ENCODE peak calls at places on chromosome 16, in nine cellular contexts. C is cardiac muscle cell, R is cardiac fibroblast, K is spleen, T is brain microvascular endothelial cell, F is fibroblast of the aortic adventitia, B is ovary, P is AG09309, W is tibial artery. A is an unnamed sample.

GRCh38 chr16:27703545-27703944 is 153.6 kb downstream of the KATNIP start:
- DNase-seq in C (peak), R (peak), K (peak), T (peak), F (peak), B (no peak), P (no peak), W (no peak), A (peak)

GRCh38 chr16:47667956-47668355 is 206.8 kb downstream of the PHKB start:
- DNase-seq in C (no peak), R (no peak), K (no peak), T (no peak), F (no peak), B (no peak), P (no peak), W (no peak), A (peak)

GRCh38 chr16:51994597-51994996 is 552.3 kb downstream of the TOX3 start:
- DNase-seq in C (no peak), R (no peak), K (no peak), T (no peak), F (no peak), B (no peak), P (no peak), W (no peak), A (no peak)

GRCh38 chr16:10949424-10949970 is 5.1 kb downstream of the CLEC16A start:
- DNase-seq in C (peak), R (peak), K (peak), T (no peak), F (peak), B (no peak), P (no peak), W (no peak), A (peak)

GRCh38 chr16:1430759-1431496 is at the start of gene PERCC1:
- DNase-seq in C (no peak), R (no peak), K (no peak), T (no peak), F (no peak), B (no peak), P (no peak), W (no peak), A (no peak)

GRCh38 chr16:27762441-27762840 is 212.5 kb downstream of the KATNIP start:
- DNase-seq in C (peak), R (peak), K (no peak), T (peak), F (peak), B (no peak), P (peak), W (no peak), A (peak)

GRCh38 chr16:86142801-86143236 is 243.9 kb downstream of the IRF8 start:
- DNase-seq in C (no peak), R (no peak), K (no peak), T (no peak), F (no peak), B (no peak), P (peak), W (no peak), A (no peak)

GRCh38 chr16:2507679-2508064 is 6.1 kb upstream of the ATP6V0C start:
- DNase-seq in C (no peak), R (no peak), K (peak), T (no peak), F (no peak), B (no peak), P (no peak), W (no peak), A (no peak)

GRCh38 chr16:30004424-30004776 is 6.4 kb downstream of the DOC2A start:
- DNase-seq in C (no peak), R (no peak), K (peak), T (no peak), F (no peak), B (no peak), P (no peak), W (no peak), A (no peak)

GRCh38 chr16:85674828-85675227 is 13.9 kb downstream of the GINS2 start:
- DNase-seq in C (no peak), R (no peak), K (no peak), T (no peak), F (no peak), B (peak), P (no peak), W (no peak), A (no peak)

GRCh38 chr16:392450-393027 is 4.5 kb upstream of the NME4 start:
- DNase-seq in C (no peak), R (no peak), K (no peak), T (no peak), F (no peak), B (no peak), P (no peak), W (no peak), A (no peak)

GRCh38 chr16:3580686-3581085 is 3.5 kb upstream of the NLRC3 start:
- DNase-seq in C (no peak), R (no peak), K (no peak), T (peak), F (no peak), B (no peak), P (no peak), W (no peak), A (peak)

GRCh38 chr16:14291941-14292825 is 221.1 kb downstream of the MRTFB start:
- DNase-seq in C (no peak), R (no peak), K (no peak), T (no peak), F (no peak), B (no peak), P (no peak), W (no peak), A (no peak)

GRCh38 chr16:28991687-28992086 is 6.8 kb downstream of the LAT start:
- DNase-seq in C (no peak), R (no peak), K (no peak), T (no peak), F (no peak), B (no peak), P (no peak), W (no peak), A (no peak)

GRCh38 chr16:52773026-52773425 is 226.1 kb upstream of the TOX3 start:
- DNase-seq in C (no peak), R (no peak), K (no peak), T (no peak), F (no peak), B (no peak), P (no peak), W (no peak), A (no peak)

GRCh38 chr16:87330646-87331045 is 13.5 kb upstream of the C16orf95 start:
- DNase-seq in C (no peak), R (no peak), K (peak), T (no peak), F (no peak), B (no peak), P (no peak), W (no peak), A (no peak)

GRCh38 chr16:75095204-75095621 is 21.4 kb downstream of the LDHD start:
- DNase-seq in C (no peak), R (no peak), K (no peak), T (no peak), F (no peak), B (no peak), P (no peak), W (no peak), A (no peak)

GRCh38 chr16:2458887-2459646 is 842 bp upstream of the TEDC2 start:
- DNase-seq in C (no peak), R (no peak), K (peak), T (no peak), F (no peak), B (no peak), P (no peak), W (no peak), A (no peak)

GRCh38 chr16:68072038-68072695 is 13.0 kb upstream of the NFATC3 start:
- DNase-seq in C (no peak), R (no peak), K (no peak), T (peak), F (no peak), B (peak), P (no peak), W (no peak), A (peak)

GRCh38 chr16:57627184-57627871 is 1.1 kb upstream of the ADGRG1 start:
- DNase-seq in C (peak), R (peak), K (no peak), T (peak), F (peak), B (no peak), P (peak), W (no peak), A (peak)

GRCh38 chr16:65476556-65476955 is 354.7 kb upstream of the CDH11 start:
- DNase-seq in C (no peak), R (no peak), K (no peak), T (no peak), F (no peak), B (no peak), P (no peak), W (no peak), A (no peak)

GRCh38 chr16:58329147-58329546 is 34.3 kb upstream of the PRSS54 start:
- DNase-seq in C (peak), R (peak), K (no peak), T (peak), F (peak), B (no peak), P (no peak), W (no peak), A (no peak)

GRCh38 chr16:57977418-57978069 is 6.6 kb upstream of the CNGB1 start:
- DNase-seq in C (no peak), R (no peak), K (no peak), T (no peak), F (no peak), B (no peak), P (no peak), W (no peak), A (no peak)

GRCh38 chr16:70561623-70562022 is 38.0 kb downstream of the SF3B3 start:
- DNase-seq in C (no peak), R (no peak), K (no peak), T (no peak), F (peak), B (no peak), P (no peak), W (no peak), A (no peak)

GRCh38 chr16:78742501-78743283 is 643.2 kb downstream of the WWOX start:
- DNase-seq in C (no peak), R (no peak), K (peak), T (peak), F (no peak), B (peak), P (no peak), W (peak), A (no peak)

GRCh38 chr16:68227183-68227793 is 8.6 kb downstream of the ESRP2 start:
- DNase-seq in C (no peak), R (no peak), K (no peak), T (no peak), F (no peak), B (no peak), P (no peak), W (no peak), A (no peak)

GRCh38 chr16:69626256-69626655 is 60.5 kb downstream of the NFAT5 start:
- DNase-seq in C (peak), R (peak), K (no peak), T (peak), F (peak), B (no peak), P (no peak), W (no peak), A (peak)

GRCh38 chr16:56828641-56829040 is 36.4 kb upstream of the SLC12A3 start:
- DNase-seq in C (no peak), R (no peak), K (no peak), T (no peak), F (no peak), B (no peak), P (no peak), W (no peak), A (no peak)

GRCh38 chr16:19888834-19889233 is 4.2 kb upstream of the GPRC5B start:
- DNase-seq in C (no peak), R (no peak), K (no peak), T (no peak), F (no peak), B (no peak), P (no peak), W (no peak), A (no peak)

GRCh38 chr16:17773698-17774101 is 302.9 kb upstream of the XYLT1 start:
- DNase-seq in C (no peak), R (no peak), K (no peak), T (peak), F (peak), B (no peak), P (no peak), W (no peak), A (peak)

GRCh38 chr16:85370881-85371651 is 242.1 kb upstream of the GSE1 start:
- DNase-seq in C (no peak), R (peak), K (no peak), T (no peak), F (peak), B (no peak), P (no peak), W (peak), A (no peak)

GRCh38 chr16:27066655-27067054 is at the start of gene C16orf82:
- DNase-seq in C (no peak), R (no peak), K (no peak), T (no peak), F (no peak), B (no peak), P (no peak), W (no peak), A (no peak)

GRCh38 chr16:58264961-58265479 is 29.8 kb downstream of the PRSS54 start:
- DNase-seq in C (peak), R (peak), K (no peak), T (peak), F (peak), B (no peak), P (peak), W (no peak), A (peak)

GRCh38 chr16:75319513-75320401 is 68.3 kb upstream of the BCAR1 start:
- DNase-seq in C (peak), R (peak), K (no peak), T (peak), F (peak), B (no peak), P (peak), W (no peak), A (peak)

GRCh38 chr16:11316331-11317015 is 28.8 kb upstream of the RMI2 start:
- DNase-seq in C (no peak), R (no peak), K (no peak), T (no peak), F (no peak), B (no peak), P (no peak), W (no peak), A (peak)

GRCh38 chr16:11977206-11978041 is 890 bp downstream of the SNX29 start:
- DNase-seq in C (peak), R (peak), K (no peak), T (peak), F (peak), B (peak), P (peak), W (peak), A (peak)

GRCh38 chr16:31440511-31441184 is 1.9 kb downstream of the ZNF843 start:
- DNase-seq in C (peak), R (no peak), K (no peak), T (no peak), F (peak), B (no peak), P (no peak), W (peak), A (no peak)

GRCh38 chr16:31439519-31439918 is 3.1 kb downstream of the ZNF843 start:
- DNase-seq in C (no peak), R (no peak), K (no peak), T (no peak), F (no peak), B (no peak), P (no peak), W (peak), A (no peak)

GRCh38 chr16:31438414-31438813 is 4.2 kb downstream of the ZNF843 start:
- DNase-seq in C (no peak), R (no peak), K (no peak), T (no peak), F (no peak), B (no peak), P (no peak), W (no peak), A (no peak)

GRCh38 chr16:31436221-31437045 is 6.2 kb downstream of the ZNF843 start:
- DNase-seq in C (no peak), R (no peak), K (no peak), T (no peak), F (no peak), B (no peak), P (no peak), W (peak), A (no peak)

DNA sequence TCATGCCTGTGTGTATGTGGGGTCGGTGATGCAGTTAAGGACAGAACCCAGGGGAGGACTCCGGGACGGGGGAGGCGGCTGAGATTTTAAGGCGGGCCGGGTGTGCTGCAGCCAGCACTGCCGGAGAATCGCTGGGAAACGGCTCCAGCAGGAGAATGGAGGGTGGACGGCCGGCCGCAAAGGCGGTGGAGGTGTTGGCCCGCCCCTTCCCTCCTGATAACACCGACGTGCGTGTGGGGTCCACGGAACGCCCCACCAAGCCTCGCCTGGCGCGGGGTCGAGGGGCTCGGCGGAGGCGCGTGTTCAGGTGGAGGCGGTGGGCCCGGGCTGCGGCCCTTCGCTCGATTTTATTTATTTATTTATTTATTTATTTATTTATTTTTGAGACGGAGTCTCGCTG is 633 bp downstream of the ZNF843 start:
- DNase-seq in C (no peak), R (no peak), K (no peak), T (no peak), F (no peak), B (peak), P (no peak), W (peak), A (no peak)
- H3K4me3 ChIP-seq in C (peak), R (peak), K (peak), T (peak), F (peak), B (peak), P (peak), W (peak), A (peak)

DNA sequence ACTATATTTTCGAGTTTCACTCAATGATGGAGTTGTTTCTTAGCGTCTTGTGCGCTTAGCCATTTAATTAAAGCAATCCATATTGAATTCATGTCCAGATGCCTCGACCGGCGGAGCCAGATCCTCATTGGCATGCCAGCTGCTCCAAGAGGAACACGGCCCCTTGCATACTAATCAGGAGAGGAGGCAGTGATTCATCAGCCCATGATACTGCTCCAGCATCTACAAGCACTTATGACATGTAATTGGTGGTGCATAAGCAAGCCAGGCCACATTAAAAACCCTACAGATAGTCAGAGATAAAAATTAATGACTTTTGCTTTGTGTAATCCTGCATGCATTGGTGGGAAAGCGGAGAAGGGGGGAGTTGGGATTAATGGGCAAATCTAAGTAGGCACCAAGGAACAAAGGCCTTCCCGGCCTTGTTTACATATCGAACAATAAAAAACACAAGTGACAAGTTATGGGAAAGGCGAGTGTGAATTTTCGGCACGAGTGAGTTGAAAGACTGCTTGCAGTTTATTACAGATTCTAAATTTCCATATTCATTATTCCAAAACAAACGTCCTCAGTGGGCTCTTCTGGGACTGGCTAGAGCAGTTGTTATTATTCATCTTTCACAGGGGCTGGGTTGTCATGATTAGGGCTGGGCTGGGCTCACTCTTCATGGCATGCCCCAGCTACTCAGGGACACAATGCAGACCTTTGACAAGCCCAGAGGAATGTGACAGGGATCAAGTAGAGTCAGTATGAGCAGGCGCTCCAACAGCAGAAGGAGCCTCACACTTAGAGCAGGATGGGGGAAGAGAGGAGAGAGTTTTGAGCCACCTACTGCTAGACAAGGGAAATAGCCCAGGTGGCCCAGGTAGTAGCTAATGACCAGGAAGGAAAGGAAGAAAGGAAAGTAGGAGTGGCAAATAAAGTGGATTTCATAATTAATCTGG is 281.7 kb upstream of the ZFHX3 start:
- DNase-seq in C (no peak), R (no peak), K (no peak), T (no peak), F (no peak), B (no peak), P (no peak), W (no peak), A (no peak)
- TF ChIP-seq CTCF in C (no peak), R (no peak), K (no peak), T (no peak), F (no peak), B (no peak), P (no peak), W (no peak), A (no peak)

DNA sequence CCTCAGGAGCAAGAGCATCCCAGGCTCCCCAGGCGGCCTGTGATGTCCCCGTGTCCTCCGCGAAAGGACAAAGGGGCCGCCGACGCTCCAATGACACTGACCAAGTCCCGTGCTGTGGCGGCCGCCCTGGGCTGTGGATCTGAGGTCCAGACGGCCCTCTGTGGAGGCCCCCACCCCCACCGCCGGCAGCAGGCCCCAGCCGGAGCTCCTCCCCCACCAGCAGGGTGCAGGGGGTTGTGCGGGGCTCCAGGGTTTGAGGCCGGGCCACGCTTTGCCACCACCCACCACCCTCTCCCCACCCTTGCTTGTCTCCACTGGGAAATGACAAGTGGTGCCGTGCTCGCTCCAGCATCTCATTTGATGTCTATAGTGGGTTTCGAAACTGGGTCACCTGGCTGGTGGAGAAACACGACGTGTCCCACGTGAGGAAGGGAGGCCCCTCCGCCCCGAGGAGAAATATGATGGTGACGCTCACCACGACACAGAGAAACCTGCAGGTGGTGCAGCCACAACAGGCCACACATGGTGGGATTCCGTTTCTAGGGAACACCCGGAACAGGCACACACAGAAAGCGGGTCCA is 31.1 kb upstream of the ZNF469 start:
- DNase-seq in C (no peak), R (no peak), K (peak), T (no peak), F (no peak), B (no peak), P (no peak), W (no peak), A (no peak)
- H3K4me3 ChIP-seq in C (no peak), R (no peak), K (no peak), T (no peak), F (no peak), B (no peak), P (no peak), W (no peak), A (no peak)

GRCh38 chr16:23699100-23699499 is 13.9 kb downstream of the ERN2 start:
- DNase-seq in C (no peak), R (no peak), K (peak), T (no peak), F (no peak), B (no peak), P (no peak), W (no peak), A (no peak)

GRCh38 chr16:23702951-23703350 is 10.1 kb downstream of the ERN2 start:
- DNase-seq in C (no peak), R (no peak), K (no peak), T (no peak), F (no peak), B (no peak), P (no peak), W (no peak), A (no peak)

GRCh38 chr16:23700093-23700492 is 12.9 kb downstream of the ERN2 start:
- DNase-seq in C (no peak), R (no peak), K (no peak), T (no peak), F (no peak), B (no peak), P (no peak), W (no peak), A (no peak)

GRCh38 chr16:23701045-23701444 is 12.0 kb downstream of the ERN2 start:
- DNase-seq in C (no peak), R (no peak), K (no peak), T (no peak), F (no peak), B (no peak), P (no peak), W (no peak), A (no peak)

GRCh38 chr16:23700509-23700908 is 12.5 kb downstream of the ERN2 start:
- DNase-seq in C (no peak), R (no peak), K (no peak), T (no peak), F (no peak), B (no peak), P (no peak), W (no peak), A (no peak)
- TF ChIP-seq CTCF in C (no peak), R (no peak), K (no peak), T (no peak), F (no peak), B (no peak), P (no peak), W (no peak), A (no peak)

GRCh38 chr16:81485824-81486554 is 41.4 kb downstream of the CMIP start:
- DNase-seq in C (peak), R (peak), K (no peak), T (peak), F (peak), B (no peak), P (peak), W (no peak), A (peak)
- H3K4me3 ChIP-seq in C (no peak), R (no peak), K (no peak), T (no peak), F (no peak), B (no peak), P (no peak), W (no peak), A (no peak)

A was measured in astrocyte of the spinal cord.